ENCODE peak calls at places on chromosome 11, in eight cellular contexts. D, Z, W, X, N, Y, L and K are unnamed samples.

GRCh38 chr11:6817668-6818067 is 18.2 kb upstream of the OR6A2 start:
- DNase-seq in D (no peak), Z (no peak), W (no peak), X (no peak), N (peak; percentile 66), Y (no peak), L (no peak), K (no peak)

GRCh38 chr11:34529643-34530042 is 16.0 kb upstream of the ELF5 start:
- DNase-seq in D (no peak), Z (no peak), W (no peak), X (no peak), N (no peak), Y (no peak), L (no peak), K (no peak)

GRCh38 chr11:26960265-26960664 is 33.6 kb upstream of the FIBIN start:
- DNase-seq in D (no peak), Z (no peak), W (no peak), X (no peak), N (no peak), Y (no peak), L (no peak), K (no peak)

GRCh38 chr11:6320411-6321207 is at the start of gene CAVIN3:
- DNase-seq in D (no peak), Z (peak; percentile 85), W (peak; percentile 94), X (peak; percentile 89), N (no peak), Y (no peak), L (peak; percentile 70), K (peak; percentile 23)

GRCh38 chr11:8672346-8672745 is 10.1 kb downstream of the TRIM66 start:
- DNase-seq in D (no peak), Z (no peak), W (no peak), X (no peak), N (no peak), Y (no peak), L (no peak), K (no peak)

GRCh38 chr11:36271794-36272409 is 17.3 kb downstream of the COMMD9 start:
- DNase-seq in D (no peak), Z (no peak), W (no peak), X (no peak), N (no peak), Y (peak; percentile 27), L (no peak), K (no peak)

GRCh38 chr11:129743029-129743846 is 72.4 kb upstream of the TMEM45B start:
- DNase-seq in D (no peak), Z (no peak), W (no peak), X (no peak), N (no peak), Y (no peak), L (peak; percentile 22), K (no peak)

GRCh38 chr11:74566386-74566960 is 25.9 kb upstream of the POLD3 start:
- DNase-seq in D (no peak), Z (no peak), W (no peak), X (no peak), N (no peak), Y (no peak), L (no peak), K (no peak)

GRCh38 chr11:87889126-87889525 is 286.1 kb downstream of the RAB38 start:
- DNase-seq in D (no peak), Z (no peak), W (no peak), X (no peak), N (no peak), Y (no peak), L (no peak), K (no peak)

GRCh38 chr11:69361466-69361865 is 67.5 kb downstream of the MYEOV start:
- DNase-seq in D (no peak), Z (no peak), W (no peak), X (no peak), N (no peak), Y (no peak), L (peak; percentile 14), K (no peak)

GRCh38 chr11:18792827-18793226 is 1.2 kb upstream of the PTPN5 start:
- DNase-seq in D (no peak), Z (no peak), W (no peak), X (no peak), N (no peak), Y (no peak), L (no peak), K (no peak)

GRCh38 chr11:36591433-36591832 is 2.9 kb upstream of the IFTAP start:
- DNase-seq in D (no peak), Z (no peak), W (no peak), X (no peak), N (no peak), Y (no peak), L (no peak), K (no peak)

GRCh38 chr11:64235427-64236161 is 1.2 kb downstream of the VEGFB start:
- DNase-seq in D (no peak), Z (no peak), W (no peak), X (no peak), N (no peak), Y (no peak), L (no peak), K (no peak)

GRCh38 chr11:10728779-10729472 is 22.1 kb upstream of the CTR9 start:
- DNase-seq in D (no peak), Z (no peak), W (no peak), X (no peak), N (no peak), Y (no peak), L (no peak), K (no peak)

GRCh38 chr11:62880231-62880802 is 379 bp upstream of the SLC3A2 start:
- DNase-seq in D (no peak), Z (no peak), W (no peak), X (no peak), N (no peak), Y (no peak), L (no peak), K (peak; percentile 37)

GRCh38 chr11:61542024-61542461 is 33.5 kb downstream of the LRRC10B start:
- DNase-seq in D (no peak), Z (no peak), W (no peak), X (peak; percentile 59), N (no peak), Y (no peak), L (no peak), K (no peak)

GRCh38 chr11:61539009-61539408 is 30.5 kb downstream of the LRRC10B start:
- DNase-seq in D (no peak), Z (no peak), W (no peak), X (peak; percentile 50), N (no peak), Y (no peak), L (peak; percentile 29), K (no peak)

GRCh38 chr11:61541568-61541967 is 33.0 kb downstream of the LRRC10B start:
- DNase-seq in D (no peak), Z (no peak), W (no peak), X (no peak), N (no peak), Y (peak; percentile 56), L (no peak), K (peak; percentile 36)

GRCh38 chr11:61539958-61540357 is 31.4 kb downstream of the LRRC10B start:
- DNase-seq in D (no peak), Z (no peak), W (no peak), X (no peak), N (no peak), Y (no peak), L (no peak), K (no peak)

DNA sequence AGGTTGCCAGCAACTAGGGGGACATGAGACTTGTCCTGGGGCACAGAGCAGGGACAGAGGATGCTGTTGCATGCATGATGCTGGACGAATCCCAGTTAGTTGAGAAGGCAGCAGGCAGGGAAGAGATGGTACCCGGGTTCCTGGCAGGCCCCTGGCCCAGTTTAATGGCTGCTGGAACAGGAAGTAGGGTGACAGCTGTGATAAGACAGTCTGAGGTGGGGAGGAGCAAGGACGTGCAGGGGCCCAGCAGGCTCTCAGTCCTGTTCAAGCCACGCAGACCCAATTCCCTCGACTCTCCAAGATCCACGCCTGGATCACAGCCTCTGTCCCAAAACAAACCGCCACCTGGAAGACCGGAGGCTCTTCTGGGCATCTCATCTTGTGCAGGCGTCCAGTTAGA is 32.0 kb downstream of the LRRC10B start:
- DNase-seq in D (no peak), Z (no peak), W (no peak), X (no peak), N (no peak), Y (no peak), L (no peak), K (no peak)
- TF ChIP-seq EP300 in D (no peak), Z (no peak), W (no peak), X (no peak), N (no peak), Y (no peak), L (no peak), K (no peak)

GRCh38 chr11:75858613-75859012 is 43.6 kb downstream of the UVRAG start:
- DNase-seq in D (no peak), Z (no peak), W (no peak), X (no peak), N (no peak), Y (no peak), L (no peak), K (no peak)
- TF ChIP-seq EP300 in D (no peak), Z (no peak), W (no peak), X (no peak), N (no peak), Y (no peak), L (no peak), K (no peak)

GRCh38 chr11:47107709-47108108 is 69.0 kb downstream of the ARFGAP2 start:
- DNase-seq in D (no peak), Z (no peak), W (no peak), X (no peak), N (no peak), Y (no peak), L (no peak), K (no peak)
- TF ChIP-seq EP300 in D (no peak), Z (no peak), W (no peak), X (no peak), N (no peak), Y (no peak), L (no peak), K (no peak)

GRCh38 chr11:112177610-112178009 is 2.3 kb downstream of the BCO2 start:
- DNase-seq in D (no peak), Z (no peak), W (no peak), X (no peak), N (no peak), Y (no peak), L (no peak), K (no peak)

GRCh38 chr11:112178428-112178827 is 3.1 kb downstream of the BCO2 start:
- DNase-seq in D (no peak), Z (no peak), W (no peak), X (no peak), N (no peak), Y (no peak), L (no peak), K (no peak)

GRCh38 chr11:112176077-112176476 is 765 bp downstream of the BCO2 start:
- DNase-seq in D (no peak), Z (no peak), W (no peak), X (no peak), N (no peak), Y (no peak), L (no peak), K (no peak)

GRCh38 chr11:112182867-112183266 is 7.6 kb downstream of the BCO2 start:
- DNase-seq in D (no peak), Z (no peak), W (no peak), X (no peak), N (no peak), Y (no peak), L (no peak), K (no peak)

DNA sequence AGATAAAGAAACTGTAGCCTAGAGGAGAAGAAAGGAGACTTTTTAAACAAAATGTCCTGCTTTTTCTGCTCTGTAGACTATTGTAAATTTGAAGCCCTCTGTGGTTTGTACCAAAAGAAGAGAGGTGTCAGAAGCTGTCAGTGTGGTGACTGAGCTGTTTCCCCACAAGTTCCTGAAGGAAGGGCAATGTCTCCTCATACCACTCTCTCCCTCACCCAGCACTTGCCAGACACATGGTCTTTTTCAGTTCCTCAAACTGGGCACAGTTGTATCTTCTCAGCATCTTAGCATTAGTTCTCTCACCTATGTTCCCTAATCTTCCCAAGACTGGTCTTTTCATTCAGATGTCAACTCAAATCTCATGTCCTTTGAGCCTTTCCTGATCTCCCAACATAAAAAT is 4.3 kb downstream of the BCO2 start:
- DNase-seq in D (no peak), Z (no peak), W (no peak), X (no peak), N (no peak), Y (no peak), L (no peak), K (no peak)
- TF ChIP-seq EP300 in D (no peak), Z (peak; percentile 29), W (no peak), X (no peak), N (no peak), Y (no peak), L (no peak), K (no peak)